ENCODE peak calls at places on chromosome 20, in four cellular contexts. Q, K, V and A are unnamed samples.

GRCh38 chr20:44126445-44126844 is 60.5 kb downstream of the JPH2 start:
- DNase-seq in Q (no peak), K (no peak), V (no peak), A (no peak)

GRCh38 chr20:44762466-44763140 is 16.9 kb downstream of the KCNK15 start:
- DNase-seq in Q (no peak), K (no peak), V (no peak), A (no peak)

GRCh38 chr20:37455659-37456058 is 65.4 kb upstream of the NNAT start:
- DNase-seq in Q (no peak), K (no peak), V (no peak), A (no peak)

GRCh38 chr20:57918546-57918945 is 208.7 kb upstream of the PMEPA1 start:
- DNase-seq in Q (no peak), K (no peak), V (no peak), A (no peak)

GRCh38 chr20:50967621-50968020 is 9.0 kb downstream of the MOCS3 start:
- DNase-seq in Q (no peak), K (no peak), V (no peak), A (no peak)

GRCh38 chr20:39960522-39961420 is 728.3 kb downstream of the MAFB start:
- DNase-seq in Q (no peak), K (no peak), V (no peak), A (peak)

GRCh38 chr20:11454966-11455799 is 462.5 kb upstream of the BTBD3 start:
- DNase-seq in Q (no peak), K (no peak), V (no peak), A (no peak)

GRCh38 chr20:9838378-9839295 is at the start of gene PAK5:
- DNase-seq in Q (peak), K (peak), V (no peak), A (peak)

GRCh38 chr20:40258931-40259330 is 430.1 kb downstream of the MAFB start:
- DNase-seq in Q (no peak), K (no peak), V (no peak), A (no peak)

GRCh38 chr20:49642808-49643207 is 70.9 kb downstream of the B4GALT5 start:
- DNase-seq in Q (no peak), K (no peak), V (no peak), A (no peak)

GRCh38 chr20:6311841-6312655 is 189.2 kb upstream of the FERMT1 start:
- DNase-seq in Q (no peak), K (no peak), V (no peak), A (no peak)

GRCh38 chr20:7696311-7696710 is 243.9 kb downstream of the HAO1 start:
- DNase-seq in Q (no peak), K (no peak), V (no peak), A (no peak)

GRCh38 chr20:47703748-47704147 is 81.5 kb downstream of the SULF2 start:
- DNase-seq in Q (no peak), K (no peak), V (no peak), A (no peak)

GRCh38 chr20:36578642-36579041 is 5.2 kb downstream of the TGIF2 start:
- DNase-seq in Q (no peak), K (no peak), V (no peak), A (no peak)

GRCh38 chr20:38804682-38805501 is 605 bp upstream of the PPP1R16B start:
- DNase-seq in Q (peak), K (no peak), V (peak), A (no peak)

GRCh38 chr20:38180781-38181180 is 15.7 kb upstream of the TGM2 start:
- DNase-seq in Q (no peak), K (no peak), V (no peak), A (no peak)

GRCh38 chr20:58174708-58175287 is 53.7 kb downstream of the ANKRD60 start:
- DNase-seq in Q (no peak), K (no peak), V (no peak), A (no peak)

GRCh38 chr20:1673424-1673823 is 15.8 kb upstream of the SIRPG start:
- DNase-seq in Q (no peak), K (no peak), V (no peak), A (peak)

GRCh38 chr20:33846291-33846916 is 35.3 kb downstream of the CHMP4B start:
- DNase-seq in Q (peak), K (no peak), V (no peak), A (no peak)

GRCh38 chr20:1879934-1880333 is 15.3 kb upstream of the SIRPA start:
- DNase-seq in Q (no peak), K (no peak), V (no peak), A (no peak)

GRCh38 chr20:49562341-49563014 is 5.5 kb downstream of the PTGIS start:
- DNase-seq in Q (peak), K (no peak), V (no peak), A (no peak)

GRCh38 chr20:51797357-51798025 is 4.8 kb downstream of the SALL4 start:
- DNase-seq in Q (no peak), K (no peak), V (no peak), A (no peak)

GRCh38 chr20:63032861-63033634 is 26.3 kb upstream of the BHLHE23 start:
- DNase-seq in Q (no peak), K (no peak), V (peak), A (peak)

GRCh38 chr20:57505991-57506390 is 18.9 kb downstream of the CTCFL start:
- DNase-seq in Q (no peak), K (no peak), V (no peak), A (no peak)

GRCh38 chr20:63284544-63284949 is 8.4 kb upstream of the COL20A1 start:
- DNase-seq in Q (no peak), K (no peak), V (no peak), A (no peak)

GRCh38 chr20:50957276-50957675 is 1.1 kb downstream of the DPM1 start:
- DNase-seq in Q (no peak), K (no peak), V (no peak), A (no peak)

GRCh38 chr20:47568019-47568418 is 66.3 kb downstream of the NCOA3 start:
- DNase-seq in Q (no peak), K (peak), V (no peak), A (no peak)

DNA sequence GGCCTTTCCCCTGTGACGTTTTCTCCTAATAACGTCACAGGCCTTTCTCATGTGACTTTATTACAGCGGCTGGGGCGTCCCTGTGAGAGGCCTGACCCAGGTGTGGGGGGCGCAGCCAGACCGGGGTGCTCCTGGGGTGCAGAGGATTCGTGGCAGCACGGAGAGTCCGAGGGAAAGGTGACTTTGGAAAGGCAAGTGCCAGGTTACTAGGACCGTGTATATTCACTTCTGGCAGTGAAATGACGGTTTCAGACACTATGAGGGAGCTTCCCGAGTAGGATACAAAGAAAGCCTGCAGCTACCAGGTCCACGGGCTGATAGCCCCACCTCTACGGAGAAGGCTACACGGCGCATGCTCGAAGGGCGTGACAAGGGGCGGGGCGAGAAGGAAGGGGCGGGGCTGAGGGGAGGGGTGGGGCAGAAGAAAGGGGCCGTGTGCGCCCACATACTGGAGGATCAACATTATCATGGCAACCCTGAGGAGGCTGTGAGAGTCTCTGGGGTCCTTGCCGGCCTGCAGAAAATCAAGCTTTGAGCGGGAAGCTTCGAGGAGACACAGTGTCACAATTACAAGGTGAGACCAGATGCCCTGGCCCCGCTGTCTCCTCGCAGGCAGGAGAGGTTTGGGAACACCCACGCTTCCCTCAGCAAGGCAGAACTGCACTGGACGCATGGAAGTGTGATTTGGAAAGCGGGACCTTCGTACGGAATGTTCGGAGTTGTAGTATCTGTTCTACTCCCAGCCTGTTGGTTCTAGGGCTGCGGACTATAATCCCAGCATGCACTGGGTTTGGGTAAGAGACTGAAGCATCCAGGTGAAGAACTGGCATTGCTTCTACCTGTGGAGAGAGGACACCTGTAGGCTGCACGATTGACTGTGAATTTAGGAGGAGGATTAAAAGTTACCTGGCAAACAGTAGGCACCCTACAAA is 54.4 kb upstream of the ZNF337 start:
- DNase-seq in Q (peak), K (peak), V (peak), A (no peak)
- TF ChIP-seq CBX5 in Q (no peak), K (no peak), V (no peak), A (no peak)

GRCh38 chr20:22984611-22985010 is 50.5 kb upstream of the SSTR4 start:
- DNase-seq in Q (no peak), K (no peak), V (no peak), A (no peak)
- TF ChIP-seq CBX5 in Q (no peak), K (no peak), V (no peak), A (no peak)

GRCh38 chr20:32559216-32559752 is 25.8 kb downstream of the NOL4L start:
- DNase-seq in Q (no peak), K (no peak), V (no peak), A (no peak)

GRCh38 chr20:32562495-32562911 is 22.6 kb downstream of the NOL4L start:
- DNase-seq in Q (no peak), K (peak), V (no peak), A (no peak)

GRCh38 chr20:32559753-32560380 is 25.3 kb downstream of the NOL4L start:
- DNase-seq in Q (no peak), K (no peak), V (no peak), A (no peak)

GRCh38 chr20:32560989-32561830 is 23.9 kb downstream of the NOL4L start:
- DNase-seq in Q (no peak), K (no peak), V (no peak), A (peak)

DNA sequence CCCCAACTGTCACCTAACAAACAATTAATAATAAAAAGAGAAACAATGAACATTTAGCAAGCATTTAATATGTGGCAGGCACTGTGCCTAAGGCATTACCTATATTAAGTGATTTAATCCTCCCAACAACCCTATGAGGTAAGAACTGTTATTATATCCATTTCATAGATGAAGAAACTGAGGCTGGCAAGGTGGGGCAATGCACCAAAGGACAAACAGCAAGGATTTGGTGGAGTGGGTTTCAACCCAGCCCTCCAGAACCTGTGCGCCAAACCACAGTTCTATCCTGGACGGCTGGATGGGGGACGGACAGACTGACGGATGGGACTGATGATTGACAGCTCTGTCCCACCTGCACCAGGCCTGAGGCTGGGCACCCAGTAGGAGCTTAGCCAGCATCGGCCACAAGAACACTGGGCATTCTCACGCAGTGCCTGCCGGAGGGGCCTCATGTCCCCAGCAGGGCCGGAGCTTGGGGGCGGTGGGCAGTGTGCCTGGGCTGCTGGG is 24.6 kb downstream of the NOL4L start:
- DNase-seq in Q (no peak), K (no peak), V (no peak), A (no peak)
- TF ChIP-seq CBX5 in Q (no peak), K (no peak), V (no peak), A (no peak)

GRCh38 chr20:46214831-46215488 is 93.3 kb downstream of the CDH22 start:
- DNase-seq in Q (no peak), K (no peak), V (no peak), A (no peak)
- TF ChIP-seq CBX5 in Q (no peak), K (no peak), V (no peak), A (no peak)

GRCh38 chr20:3102575-3103368 is 18.2 kb upstream of the AVP start:
- DNase-seq in Q (no peak), K (no peak), V (no peak), A (no peak)

GRCh38 chr20:3100480-3100879 is 16.0 kb upstream of the AVP start:
- DNase-seq in Q (no peak), K (no peak), V (no peak), A (no peak)

GRCh38 chr20:3103369-3104032 is 19.0 kb upstream of the AVP start:
- DNase-seq in Q (no peak), K (peak), V (no peak), A (no peak)

GRCh38 chr20:3101251-3101650 is 16.7 kb upstream of the AVP start:
- DNase-seq in Q (no peak), K (no peak), V (no peak), A (no peak)

GRCh38 chr20:3101737-3102574 is 17.4 kb upstream of the AVP start:
- DNase-seq in Q (no peak), K (no peak), V (peak), A (no peak)
- TF ChIP-seq CBX5 in Q (no peak), K (no peak), V (no peak), A (no peak)